ENCODE peak calls at places on chromosomes 3 and 15, in eight cellular contexts. C, A, G, J, K, F, D and Z are unnamed samples.

GRCh38 chr3:177050466-177051237 is 146.6 kb downstream of the TBL1XR1 start:
- DNase-seq in K (no peak), G (peak), F (no peak), J (peak), C (no peak), D (no peak), A (no peak), Z (no peak)

GRCh38 chr3:89107461-89108035 is at the start of gene EPHA3:
- DNase-seq in G (peak), C (peak), A (peak), J (peak), D (peak), F (peak), K (peak), Z (peak)

GRCh38 chr3:67804545-67804944 is 150.1 kb upstream of the SUCLG2 start:
- DNase-seq in C (no peak), K (no peak), J (no peak), F (no peak), D (no peak), A (no peak), G (no peak), Z (no peak)

GRCh38 chr3:71305246-71306206 is 278.0 kb downstream of the FOXP1 start:
- DNase-seq in F (no peak), J (no peak), K (peak), C (no peak), G (no peak), A (peak), D (peak), Z (no peak)

GRCh38 chr15:69253156-69253555 is 45.6 kb upstream of the PAQR5 start:
- DNase-seq in G (peak), A (no peak), F (no peak), C (no peak), D (peak), K (no peak), J (peak), Z (no peak)

GRCh38 chr15:57596978-57597377 is 5.3 kb downstream of the MYZAP start:
- DNase-seq in K (no peak), D (no peak), G (no peak), J (no peak), A (no peak), F (no peak), C (no peak), Z (no peak)

GRCh38 chr3:169241575-169241927 is 422.0 kb downstream of the MECOM start:
- DNase-seq in J (no peak), G (no peak), C (no peak), K (no peak), F (no peak), A (no peak), D (no peak), Z (no peak)

GRCh38 chr3:96266395-96267187 is 547.8 kb upstream of the EPHA6 start:
- DNase-seq in J (no peak), G (peak), C (no peak), K (no peak), F (no peak), A (no peak), D (no peak), Z (no peak)

GRCh38 chr3:4866841-4867240 is 112.4 kb upstream of the BHLHE40 start:
- DNase-seq in A (peak), G (peak), F (no peak), C (no peak), D (no peak), K (no peak), J (no peak), Z (peak)

GRCh38 chr3:194296448-194296831 is 54.7 kb downstream of the CPN2 start:
- DNase-seq in C (no peak), F (no peak), J (no peak), A (no peak), G (peak), D (no peak), K (no peak), Z (no peak)

GRCh38 chr3:51581529-51581928 is 43.0 kb downstream of the RAD54L2 start:
- DNase-seq in D (no peak), J (no peak), F (no peak), G (no peak), C (no peak), A (no peak), K (no peak), Z (no peak)